ENCODE peak calls at places on chromosomes 5 and 9, in ten cellular contexts. One of them, this sample, is unnamed.
A peak's percentile ranks its signal among the peaks of the same experiment; 100 is the strongest.

GRCh38 chr5:54556136-54556535 is 38.6 kb downstream of the SNX18 start:
- DNase-seq in spleen: no peak
- DNase-seq in effector memory CD4-positive, alpha-beta T cell: no peak
- DNase-seq in psoas muscle: no peak
- DNase-seq in mesendoderm: no peak
- DNase-seq in HCT116: no peak
- DNase-seq in PC-3: no peak
- DNase-seq in SJSA1: no peak
- DNase-seq in iPS DF 6.9: no peak
- DNase-seq in heart left ventricle: no peak
- DNase-seq in this sample: no peak

GRCh38 chr9:101486693-101487442 is 46.8 kb upstream of the RNF20 start:
- DNase-seq in iPS DF 6.9: no peak
- DNase-seq in mesendoderm: peak; percentile 85
- DNase-seq in effector memory CD4-positive, alpha-beta T cell: no peak
- DNase-seq in spleen: peak; percentile 74
- DNase-seq in HCT116: peak; percentile 51
- DNase-seq in psoas muscle: peak; percentile 39
- DNase-seq in SJSA1: peak; percentile 65
- DNase-seq in heart left ventricle: peak; percentile 45
- DNase-seq in PC-3: no peak
- DNase-seq in this sample: peak; percentile 64

GRCh38 chr9:72322678-72323077 is 42.3 kb downstream of the ZFAND5 start:
- DNase-seq in SJSA1: no peak
- DNase-seq in effector memory CD4-positive, alpha-beta T cell: no peak
- DNase-seq in HCT116: no peak
- DNase-seq in spleen: no peak
- DNase-seq in mesendoderm: no peak
- DNase-seq in heart left ventricle: no peak
- DNase-seq in psoas muscle: no peak
- DNase-seq in PC-3: no peak
- DNase-seq in iPS DF 6.9: no peak
- DNase-seq in this sample: no peak

GRCh38 chr5:17020586-17021362 is 84.7 kb upstream of the MYO10 start:
- DNase-seq in HCT116: no peak
- DNase-seq in effector memory CD4-positive, alpha-beta T cell: no peak
- DNase-seq in psoas muscle: no peak
- DNase-seq in iPS DF 6.9: no peak
- DNase-seq in spleen: no peak
- DNase-seq in heart left ventricle: no peak
- DNase-seq in PC-3: no peak
- DNase-seq in mesendoderm: no peak
- DNase-seq in SJSA1: no peak
- DNase-seq in this sample: no peak

GRCh38 chr5:123261752-123262151 is 161.5 kb downstream of the CEP120 start:
- DNase-seq in mesendoderm: no peak
- DNase-seq in PC-3: no peak
- DNase-seq in HCT116: no peak
- DNase-seq in spleen: no peak
- DNase-seq in psoas muscle: no peak
- DNase-seq in heart left ventricle: no peak
- DNase-seq in iPS DF 6.9: no peak
- DNase-seq in effector memory CD4-positive, alpha-beta T cell: no peak
- DNase-seq in SJSA1: no peak
- DNase-seq in this sample: no peak

GRCh38 chr9:27333241-27334052 is 36.5 kb upstream of the EQTN start:
- DNase-seq in HCT116: peak; percentile 54
- DNase-seq in mesendoderm: peak; percentile 96
- DNase-seq in spleen: no peak
- DNase-seq in PC-3: peak; percentile 75
- DNase-seq in iPS DF 6.9: peak; percentile 76
- DNase-seq in heart left ventricle: peak; percentile 54
- DNase-seq in psoas muscle: peak; percentile 49
- DNase-seq in effector memory CD4-positive, alpha-beta T cell: no peak
- DNase-seq in SJSA1: peak; percentile 45
- DNase-seq in this sample: peak; percentile 85

GRCh38 chr9:89878003-89878411 is 273.2 kb downstream of the GADD45G start:
- DNase-seq in PC-3: no peak
- DNase-seq in psoas muscle: no peak
- DNase-seq in spleen: peak; percentile 38
- DNase-seq in mesendoderm: no peak
- DNase-seq in heart left ventricle: no peak
- DNase-seq in SJSA1: peak; percentile 16
- DNase-seq in iPS DF 6.9: no peak
- DNase-seq in HCT116: no peak
- DNase-seq in effector memory CD4-positive, alpha-beta T cell: no peak
- DNase-seq in this sample: no peak

GRCh38 chr5:176578391-176578808 is 29.3 kb downstream of the CDHR2 start:
- DNase-seq in HCT116: peak; percentile 83
- DNase-seq in effector memory CD4-positive, alpha-beta T cell: peak; percentile 10
- DNase-seq in PC-3: peak; percentile 93
- DNase-seq in heart left ventricle: no peak
- DNase-seq in spleen: no peak
- DNase-seq in iPS DF 6.9: peak; percentile 92
- DNase-seq in mesendoderm: peak; percentile 91
- DNase-seq in psoas muscle: no peak
- DNase-seq in SJSA1: no peak
- DNase-seq in this sample: peak; percentile 36

GRCh38 chr5:141740885-141741284 is 58.9 kb upstream of the ARAP3 start:
- DNase-seq in effector memory CD4-positive, alpha-beta T cell: no peak
- DNase-seq in HCT116: no peak
- DNase-seq in mesendoderm: no peak
- DNase-seq in heart left ventricle: no peak
- DNase-seq in psoas muscle: no peak
- DNase-seq in SJSA1: no peak
- DNase-seq in spleen: no peak
- DNase-seq in iPS DF 6.9: no peak
- DNase-seq in PC-3: no peak
- DNase-seq in this sample: no peak

GRCh38 chr9:122562134-122562760 is 9.3 kb downstream of the OR1N2 start:
- DNase-seq in PC-3: no peak
- DNase-seq in SJSA1: no peak
- DNase-seq in iPS DF 6.9: no peak
- DNase-seq in heart left ventricle: no peak
- DNase-seq in spleen: no peak
- DNase-seq in mesendoderm: no peak
- DNase-seq in HCT116: no peak
- DNase-seq in psoas muscle: no peak
- DNase-seq in effector memory CD4-positive, alpha-beta T cell: no peak
- DNase-seq in this sample: no peak

GRCh38 chr5:60540855-60541805 is 158.8 kb downstream of the DEPDC1B start:
- DNase-seq in effector memory CD4-positive, alpha-beta T cell: no peak
- DNase-seq in mesendoderm: peak; percentile 58
- DNase-seq in heart left ventricle: no peak
- DNase-seq in PC-3: no peak
- DNase-seq in spleen: no peak
- DNase-seq in SJSA1: no peak
- DNase-seq in psoas muscle: no peak
- DNase-seq in HCT116: no peak
- DNase-seq in iPS DF 6.9: no peak
- DNase-seq in this sample: peak; percentile 88
- H3K4me3 ChIP-seq in effector memory CD4-positive, alpha-beta T cell: no peak overlapping the region
- H3K4me3 ChIP-seq in mesendoderm: no peak overlapping the region
- H3K4me3 ChIP-seq in heart left ventricle: no peak overlapping the region
- H3K4me3 ChIP-seq in PC-3: no peak overlapping the region
- H3K4me3 ChIP-seq in spleen: no peak overlapping the region
- H3K4me3 ChIP-seq in SJSA1: no peak overlapping the region
- H3K4me3 ChIP-seq in psoas muscle: no peak overlapping the region
- H3K4me3 ChIP-seq in HCT116: no peak overlapping the region
- H3K4me3 ChIP-seq in iPS DF 6.9: no peak overlapping the region
- H3K4me3 ChIP-seq in this sample: no peak overlapping the region

DNA sequence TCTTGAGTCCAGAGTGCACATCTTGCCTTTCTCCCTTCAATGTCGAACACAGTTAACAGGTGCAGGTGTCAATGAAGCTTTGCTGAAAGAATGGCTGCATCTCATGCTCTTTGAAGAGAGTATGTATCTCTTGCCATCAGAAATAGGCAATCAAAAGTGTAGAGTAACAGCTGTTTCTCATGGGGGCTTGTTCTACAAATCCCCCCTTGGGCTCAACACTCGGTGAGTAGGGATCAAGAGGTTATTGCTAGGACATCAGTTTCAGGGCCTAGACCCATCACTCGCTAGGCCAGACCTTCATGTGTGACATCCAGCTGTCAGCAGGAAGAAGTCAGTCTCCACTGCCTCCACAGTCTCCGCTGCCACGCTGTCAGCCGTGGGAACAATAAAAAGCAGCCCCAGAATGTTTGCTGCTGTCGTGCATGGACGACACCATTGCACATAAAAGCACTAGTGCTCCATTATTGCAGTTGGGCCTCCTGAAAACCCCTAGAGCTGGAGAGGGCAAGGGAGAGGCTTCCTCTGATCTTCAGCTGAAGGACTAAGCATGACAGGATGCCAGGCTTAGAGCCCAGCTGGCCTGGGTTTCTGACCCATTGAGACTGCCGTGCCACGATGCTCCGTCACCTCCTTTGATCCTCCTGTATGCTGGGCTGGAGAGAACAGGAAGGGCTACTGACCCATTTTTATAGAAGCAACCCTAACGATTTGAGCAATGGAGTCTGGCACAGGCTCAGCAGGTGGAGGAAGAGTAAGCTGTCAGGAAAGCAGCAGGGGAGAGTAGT is 23.6 kb downstream of the TRAF1 start:
- DNase-seq in iPS DF 6.9: no peak
- DNase-seq in HCT116: no peak
- DNase-seq in SJSA1: no peak
- DNase-seq in effector memory CD4-positive, alpha-beta T cell: no peak
- DNase-seq in PC-3: no peak
- DNase-seq in psoas muscle: no peak
- DNase-seq in spleen: no peak
- DNase-seq in mesendoderm: no peak
- DNase-seq in heart left ventricle: no peak
- DNase-seq in this sample: no peak
- H3K27ac ChIP-seq in iPS DF 6.9: no peak overlapping the region
- H3K27ac ChIP-seq in HCT116: no peak overlapping the region
- H3K27ac ChIP-seq in SJSA1: no peak overlapping the region
- H3K27ac ChIP-seq in effector memory CD4-positive, alpha-beta T cell: peak overlapping the region; percentile 89
- H3K27ac ChIP-seq in PC-3: no peak overlapping the region
- H3K27ac ChIP-seq in psoas muscle: no peak overlapping the region
- H3K27ac ChIP-seq in spleen: peak overlapping the region; percentile 48
- H3K27ac ChIP-seq in mesendoderm: no peak overlapping the region
- H3K27ac ChIP-seq in heart left ventricle: peak overlapping the region; percentile 60
- H3K27ac ChIP-seq in this sample: no peak overlapping the region

GRCh38 chr9:87513171-87513570 is 15.5 kb downstream of the DAPK1 start:
- DNase-seq in HCT116: no peak
- DNase-seq in psoas muscle: no peak
- DNase-seq in PC-3: no peak
- DNase-seq in mesendoderm: no peak
- DNase-seq in effector memory CD4-positive, alpha-beta T cell: no peak
- DNase-seq in SJSA1: no peak
- DNase-seq in heart left ventricle: no peak
- DNase-seq in spleen: no peak
- DNase-seq in iPS DF 6.9: no peak
- DNase-seq in this sample: peak; percentile 52

GRCh38 chr9:87514136-87514535 is 16.5 kb downstream of the DAPK1 start:
- DNase-seq in heart left ventricle: no peak
- DNase-seq in SJSA1: no peak
- DNase-seq in mesendoderm: no peak
- DNase-seq in HCT116: no peak
- DNase-seq in effector memory CD4-positive, alpha-beta T cell: no peak
- DNase-seq in psoas muscle: no peak
- DNase-seq in iPS DF 6.9: no peak
- DNase-seq in PC-3: no peak
- DNase-seq in spleen: no peak
- DNase-seq in this sample: no peak

GRCh38 chr9:87515086-87515485 is 17.4 kb downstream of the DAPK1 start:
- DNase-seq in spleen: no peak
- DNase-seq in iPS DF 6.9: no peak
- DNase-seq in psoas muscle: no peak
- DNase-seq in heart left ventricle: no peak
- DNase-seq in effector memory CD4-positive, alpha-beta T cell: no peak
- DNase-seq in mesendoderm: no peak
- DNase-seq in HCT116: no peak
- DNase-seq in PC-3: no peak
- DNase-seq in SJSA1: no peak
- DNase-seq in this sample: no peak

GRCh38 chr9:87510251-87510683 is 12.6 kb downstream of the DAPK1 start:
- DNase-seq in psoas muscle: no peak
- DNase-seq in spleen: no peak
- DNase-seq in HCT116: no peak
- DNase-seq in effector memory CD4-positive, alpha-beta T cell: no peak
- DNase-seq in PC-3: no peak
- DNase-seq in heart left ventricle: no peak
- DNase-seq in iPS DF 6.9: no peak
- DNase-seq in mesendoderm: no peak
- DNase-seq in SJSA1: no peak
- DNase-seq in this sample: no peak

GRCh38 chr9:87512321-87512720 is 14.7 kb downstream of the DAPK1 start:
- DNase-seq in effector memory CD4-positive, alpha-beta T cell: no peak
- DNase-seq in PC-3: no peak
- DNase-seq in spleen: no peak
- DNase-seq in mesendoderm: no peak
- DNase-seq in psoas muscle: no peak
- DNase-seq in heart left ventricle: no peak
- DNase-seq in SJSA1: no peak
- DNase-seq in HCT116: no peak
- DNase-seq in iPS DF 6.9: no peak
- DNase-seq in this sample: no peak
- H3K4me1 ChIP-seq in effector memory CD4-positive, alpha-beta T cell: no peaks in the 10 kb centered on the region
- H3K4me1 ChIP-seq in PC-3: no peaks in the 10 kb centered on the region
- H3K4me1 ChIP-seq in spleen: peaks cover 17% of the 10 kb centered on the region
- H3K4me1 ChIP-seq in mesendoderm: peaks cover 20% of the 10 kb centered on the region
- H3K4me1 ChIP-seq in psoas muscle: no peaks in the 10 kb centered on the region
- H3K4me1 ChIP-seq in heart left ventricle: no peaks in the 10 kb centered on the region
- H3K4me1 ChIP-seq in SJSA1: peaks cover 40% of the 10 kb centered on the region
- H3K4me1 ChIP-seq in HCT116: peaks cover 15% of the 10 kb centered on the region
- H3K4me1 ChIP-seq in iPS DF 6.9: peaks cover 8% of the 10 kb centered on the region
- H3K4me1 ChIP-seq in this sample: no peaks in the 10 kb centered on the region

DNA sequence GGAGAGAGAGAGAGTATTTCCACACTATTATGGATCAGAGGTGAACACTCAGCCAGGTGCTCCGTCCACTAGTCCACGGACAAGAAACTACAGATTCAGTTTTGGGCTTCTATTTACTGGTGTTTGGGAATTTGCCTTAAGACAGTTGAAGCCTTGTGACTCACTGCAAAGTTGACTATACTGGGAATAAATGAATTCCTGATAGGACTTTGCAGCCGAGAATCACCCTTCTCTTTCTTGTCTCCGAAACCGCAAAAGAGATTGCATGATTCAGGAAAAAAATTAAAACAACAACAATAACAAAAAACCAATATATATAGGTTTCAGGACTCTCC is 701 bp downstream of the TMEM171 start:
- DNase-seq in iPS DF 6.9: no peak
- DNase-seq in effector memory CD4-positive, alpha-beta T cell: no peak
- DNase-seq in spleen: no peak
- DNase-seq in psoas muscle: no peak
- DNase-seq in HCT116: no peak
- DNase-seq in mesendoderm: no peak
- DNase-seq in PC-3: peak; percentile 39
- DNase-seq in heart left ventricle: no peak
- DNase-seq in SJSA1: no peak
- DNase-seq in this sample: no peak
- H3K4me3 ChIP-seq in iPS DF 6.9: peak overlapping the region; percentile 64
- H3K4me3 ChIP-seq in effector memory CD4-positive, alpha-beta T cell: no peak overlapping the region
- H3K4me3 ChIP-seq in spleen: peak overlapping the region; percentile 53
- H3K4me3 ChIP-seq in psoas muscle: peak overlapping the region; percentile 62
- H3K4me3 ChIP-seq in HCT116: peak overlapping the region; percentile 91
- H3K4me3 ChIP-seq in mesendoderm: peak overlapping the region; percentile 36
- H3K4me3 ChIP-seq in PC-3: peak overlapping the region; percentile 92
- H3K4me3 ChIP-seq in heart left ventricle: no peak overlapping the region
- H3K4me3 ChIP-seq in SJSA1: peak overlapping the region; percentile 62
- H3K4me3 ChIP-seq in this sample: peak overlapping the region; percentile 49

GRCh38 chr5:124732891-124733670 is 13.4 kb downstream of the ZNF608 start:
- DNase-seq in spleen: no peak
- DNase-seq in psoas muscle: no peak
- DNase-seq in iPS DF 6.9: no peak
- DNase-seq in effector memory CD4-positive, alpha-beta T cell: no peak
- DNase-seq in mesendoderm: no peak
- DNase-seq in PC-3: no peak
- DNase-seq in SJSA1: no peak
- DNase-seq in heart left ventricle: no peak
- DNase-seq in HCT116: no peak
- DNase-seq in this sample: no peak
- H3K27ac ChIP-seq in spleen: no peak overlapping the region
- H3K27ac ChIP-seq in psoas muscle: no peak overlapping the region
- H3K27ac ChIP-seq in iPS DF 6.9: no peak overlapping the region
- H3K27ac ChIP-seq in effector memory CD4-positive, alpha-beta T cell: no peak overlapping the region
- H3K27ac ChIP-seq in mesendoderm: peak overlapping the region; percentile 48
- H3K27ac ChIP-seq in PC-3: no peak overlapping the region
- H3K27ac ChIP-seq in SJSA1: no peak overlapping the region
- H3K27ac ChIP-seq in heart left ventricle: no peak overlapping the region
- H3K27ac ChIP-seq in HCT116: no peak overlapping the region
- H3K27ac ChIP-seq in this sample: peak overlapping the region; percentile 74

This sample was measured in cardiac muscle cell.